ENCODE peak calls at places on chromosomes 1 and 21, in four cellular contexts. J is endodermal cell, E is adipocyte, D is tibial artery. V is an unnamed sample.

GRCh38 chr1:27773732-27774445 is 870 bp downstream of the STX12 start:
- DNase-seq in J (no peak), E (peak; percentile 61), D (no peak), V (no peak)

GRCh38 chr1:218930472-218930871 is 243.2 kb upstream of the LYPLAL1 start:
- DNase-seq in J (no peak), D (no peak), E (no peak), V (no peak)

GRCh38 chr1:52880226-52880625 is 37.7 kb downstream of the ZYG11A start:
- DNase-seq in J (no peak), D (no peak), E (no peak), V (no peak)

GRCh38 chr1:169060906-169061683 is 45.4 kb upstream of the ATP1B1 start:
- DNase-seq in D (no peak), J (no peak), E (no peak), V (peak; percentile 47)

GRCh38 chr1:218297867-218298266 is 12.8 kb downstream of the RRP15 start:
- DNase-seq in D (no peak), J (no peak), E (peak; percentile 43), V (no peak)

GRCh38 chr1:166869318-166870099 is 6.6 kb downstream of the TADA1 start:
- DNase-seq in D (no peak), J (no peak), E (no peak), V (peak; percentile 2)

GRCh38 chr1:160351629-160352028 is 8.4 kb downstream of the NCSTN start:
- DNase-seq in E (no peak), D (no peak), J (no peak), V (no peak)

GRCh38 chr1:115833806-115834205 is 7.1 kb downstream of the NHLH2 start:
- DNase-seq in J (peak; percentile 81), D (no peak), E (no peak), V (no peak)

GRCh38 chr1:229843627-229844238 is 217.7 kb downstream of the URB2 start:
- DNase-seq in D (no peak), J (no peak), E (peak; percentile 3), V (no peak)

GRCh38 chr1:78165816-78166215 is 120.0 kb downstream of the GIPC2 start:
- DNase-seq in E (no peak), J (no peak), D (no peak), V (no peak)

GRCh38 chr1:156900896-156901589 is 7.5 kb downstream of the PEAR1 start:
- DNase-seq in D (no peak), J (no peak), E (no peak), V (no peak)
- H3K4me1 ChIP-seq in D (peaks cover 49% of the 10 kb centered on the region), J (no peaks in the 10 kb centered on the region), E (peaks cover 61% of the 10 kb centered on the region), V (peaks cover 86% of the 10 kb centered on the region)

DNA sequence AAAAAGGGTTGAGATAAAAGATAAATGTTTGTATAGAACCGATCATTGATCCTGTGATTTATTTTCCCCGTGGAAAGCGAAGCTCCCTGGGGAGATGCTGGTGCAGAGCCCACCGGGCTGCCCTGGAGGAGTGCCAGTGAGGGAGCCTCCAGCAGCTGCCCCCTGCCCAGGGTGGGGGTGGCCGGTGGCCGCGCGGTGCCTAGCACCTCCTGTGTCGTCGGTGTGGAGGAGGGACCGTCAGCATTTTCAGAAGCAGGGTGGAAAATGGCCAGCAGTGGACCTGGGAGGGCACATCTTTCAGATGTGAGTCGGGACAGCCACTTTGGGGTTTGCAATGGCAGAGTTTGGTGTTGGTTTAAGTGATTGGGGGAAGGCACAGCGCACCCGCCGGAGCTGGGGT is 164.0 kb downstream of the PRDM16 start:
- DNase-seq in D (no peak), E (no peak), J (no peak), V (no peak)
- H3K4me1 ChIP-seq in D (peaks cover 9% of the 10 kb centered on the region), E (no peaks in the 10 kb centered on the region), J (no peaks in the 10 kb centered on the region), V (no peaks in the 10 kb centered on the region)

GRCh38 chr21:35039595-35040291 is 9.4 kb downstream of the RUNX1 start:
- DNase-seq in J (no peak), E (no peak), D (no peak), V (no peak)
- H3K4me1 ChIP-seq in J (no peaks in the 10 kb centered on the region), E (peaks cover 8% of the 10 kb centered on the region), D (no peaks in the 10 kb centered on the region), V (no peaks in the 10 kb centered on the region)

DNA sequence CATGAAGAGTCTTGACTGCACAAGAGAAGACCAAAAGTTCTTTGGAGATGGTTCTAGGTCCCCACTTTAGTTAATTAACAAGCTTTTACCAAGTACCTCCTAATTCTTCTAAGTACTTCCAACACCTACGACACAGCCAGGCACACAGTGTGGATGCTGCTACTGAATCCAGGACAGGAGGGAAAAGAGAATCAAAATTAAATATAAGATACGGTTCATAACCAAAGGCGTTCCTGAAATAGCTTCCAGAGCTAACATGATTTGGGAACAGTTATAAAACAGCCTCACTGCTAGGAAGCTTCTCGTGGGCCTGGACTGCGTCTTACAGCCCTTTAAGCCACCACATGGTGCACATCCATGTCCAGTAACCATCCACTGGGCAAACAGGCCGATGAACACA is 75.0 kb downstream of the CD34 start:
- DNase-seq in E (no peak), D (peak; percentile 13), J (no peak), V (no peak)
- H3K4me1 ChIP-seq in E (no peaks in the 10 kb centered on the region), D (peaks cover 40% of the 10 kb centered on the region), J (no peaks in the 10 kb centered on the region), V (peaks cover 88% of the 10 kb centered on the region)

DNA sequence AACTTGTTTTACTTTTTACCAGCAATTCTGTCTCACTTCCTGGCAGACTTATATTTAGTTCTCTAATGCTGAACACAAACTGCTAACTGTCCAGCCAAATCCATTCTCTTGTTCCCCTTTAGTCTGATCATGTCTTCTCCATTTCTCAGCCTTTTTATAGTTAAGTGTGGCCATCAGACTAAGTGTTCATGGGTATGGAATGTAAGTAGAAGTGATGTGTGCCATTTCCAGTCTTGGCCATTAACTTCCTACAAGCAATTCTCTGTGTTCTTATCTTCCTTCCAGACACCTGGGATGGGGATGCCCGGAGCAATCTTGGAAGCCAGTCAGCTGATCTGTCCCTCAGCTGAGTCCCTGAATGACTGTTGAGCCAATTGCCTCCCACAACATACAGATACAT is 165.8 kb downstream of the ST6GALNAC3 start:
- DNase-seq in D (no peak), J (no peak), E (no peak), V (no peak)
- H3K4me1 ChIP-seq in D (peaks cover 7% of the 10 kb centered on the region), J (peaks cover 4% of the 10 kb centered on the region), E (no peaks in the 10 kb centered on the region), V (no peaks in the 10 kb centered on the region)

GRCh38 chr1:109472779-109473178 is 6.4 kb downstream of the SYPL2 start:
- DNase-seq in J (no peak), E (no peak), D (no peak), V (no peak)

GRCh38 chr1:109468903-109469302 is 2.6 kb downstream of the SYPL2 start:
- DNase-seq in J (no peak), E (no peak), D (no peak), V (no peak)

GRCh38 chr1:109466440-109467300 is at the start of gene SYPL2:
- DNase-seq in D (no peak), J (peak; percentile 85), E (peak; percentile 61), V (no peak)

GRCh38 chr1:109467301-109467777 is 993 bp downstream of the SYPL2 start:
- DNase-seq in J (peak; percentile 68), D (no peak), E (no peak), V (no peak)

GRCh38 chr1:109470245-109470644 is 3.9 kb downstream of the SYPL2 start:
- DNase-seq in E (no peak), D (no peak), J (no peak), V (no peak)
- H3K4me1 ChIP-seq in E (peaks cover 7% of the 10 kb centered on the region), D (no peaks in the 10 kb centered on the region), J (no peaks in the 10 kb centered on the region), V (peaks cover 4% of the 10 kb centered on the region)

GRCh38 chr1:175863291-175864050 is 120.1 kb upstream of the TNR start:
- DNase-seq in J (peak; percentile 60), D (no peak), E (no peak), V (no peak)
- H3K4me1 ChIP-seq in J (peaks cover 7% of the 10 kb centered on the region), D (no peaks in the 10 kb centered on the region), E (no peaks in the 10 kb centered on the region), V (peaks cover 15% of the 10 kb centered on the region)

GRCh38 chr1:6496890-6497214 is 5.4 kb upstream of the PLEKHG5 start:
- DNase-seq in D (no peak), E (no peak), J (peak; percentile 54), V (no peak)
- H3K4me1 ChIP-seq in D (peaks cover 34% of the 10 kb centered on the region), E (peaks cover 13% of the 10 kb centered on the region), J (peaks cover 2% of the 10 kb centered on the region), V (peaks cover 47% of the 10 kb centered on the region)

GRCh38 chr1:38026592-38027200 is 14.2 kb downstream of the UTP11 start:
- DNase-seq in E (peak; percentile 60), J (peak; percentile 90), D (no peak), V (no peak)
- H3K4me1 ChIP-seq in E (peaks cover 26% of the 10 kb centered on the region), J (peaks cover 28% of the 10 kb centered on the region), D (peaks cover 18% of the 10 kb centered on the region), V (peaks cover 27% of the 10 kb centered on the region)

DNA sequence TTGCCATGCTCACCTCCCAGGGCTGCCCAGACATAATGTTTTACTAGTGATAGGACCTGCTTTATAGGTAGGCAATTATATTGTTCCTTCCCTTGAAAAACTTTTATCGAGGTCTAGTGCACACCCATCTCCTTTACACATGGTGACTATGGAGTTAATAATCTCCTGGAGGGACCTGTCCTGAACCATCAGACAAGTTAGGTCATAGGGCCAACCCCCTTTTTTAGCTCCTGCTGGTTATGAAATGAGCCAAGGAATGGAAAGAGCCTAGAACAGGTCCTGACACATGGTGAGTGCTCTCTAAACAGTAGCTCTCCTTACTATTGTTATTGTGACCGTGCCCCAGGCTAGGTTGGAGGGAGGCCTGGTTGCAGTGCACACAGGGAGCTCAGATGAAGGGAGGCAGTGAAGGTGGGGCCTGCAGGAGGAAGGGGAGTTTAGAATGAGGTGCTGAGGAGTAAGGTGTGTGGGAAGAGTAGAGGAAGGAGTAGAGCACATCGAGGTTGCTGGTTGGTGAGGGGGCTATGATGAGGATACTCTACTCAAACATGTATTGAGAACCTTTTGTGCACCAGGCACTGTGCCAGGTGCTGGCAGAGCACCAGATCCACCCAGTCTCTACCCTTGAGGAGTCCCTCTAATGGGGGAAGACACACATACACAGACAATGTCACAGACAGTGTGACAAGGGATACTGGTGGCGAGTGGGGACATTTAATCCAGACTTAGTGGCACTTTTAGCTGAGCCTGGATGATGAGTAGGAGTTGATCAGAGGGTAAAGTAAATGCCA is 14.1 kb upstream of the LMNA start:
- DNase-seq in J (no peak), D (no peak), E (no peak), V (no peak)
- H3K4me1 ChIP-seq in J (peaks cover 3% of the 10 kb centered on the region), D (peaks cover 51% of the 10 kb centered on the region), E (peaks cover 59% of the 10 kb centered on the region), V (peaks cover 71% of the 10 kb centered on the region)

V was measured in esophagus muscularis mucosa.